ENCODE peak calls at places on chromosomes 1 and 21, in four cellular contexts. B, Z, A and O are unnamed samples.

GRCh38 chr1:219733511-219733910 is 120.6 kb upstream of the ZC3H11B start:
- DNase-seq in Z (no peak), B (no peak), A (no peak), O (no peak)

GRCh38 chr1:202011994-202012393 is 1.6 kb downstream of the ELF3 start:
- DNase-seq in B (no peak), A (no peak), Z (peak; percentile 40), O (no peak)

GRCh38 chr1:41503507-41504125 is 19.1 kb upstream of the EDN2 start:
- DNase-seq in A (no peak), Z (no peak), B (no peak), O (no peak)

GRCh38 chr1:30650038-30650958 is 73.1 kb downstream of the MATN1 start:
- DNase-seq in Z (no peak), B (no peak), A (no peak), O (no peak)

GRCh38 chr1:234598974-234599616 is 10.9 kb downstream of the IRF2BP2 start:
- DNase-seq in Z (no peak), B (no peak), A (no peak), O (no peak)

GRCh38 chr1:168116327-168116799 is 20.4 kb downstream of the GPR161 start:
- DNase-seq in Z (peak; percentile 80), B (no peak), A (no peak), O (no peak)

GRCh38 chr1:30623431-30623830 is 100.0 kb downstream of the MATN1 start:
- DNase-seq in Z (no peak), A (no peak), B (no peak), O (no peak)

GRCh38 chr1:31264790-31265386 is 25.2 kb upstream of the NKAIN1 start:
- DNase-seq in A (no peak), B (no peak), Z (no peak), O (no peak)

GRCh38 chr1:193234523-193234922 is 48.1 kb upstream of the B3GALT2 start:
- DNase-seq in Z (no peak), A (no peak), B (no peak), O (no peak)

GRCh38 chr1:164806531-164806930 is 247.5 kb downstream of the PBX1 start:
- DNase-seq in B (no peak), A (no peak), Z (no peak), O (no peak)

GRCh38 chr1:88150330-88150729 is 533.7 kb upstream of the PKN2 start:
- DNase-seq in Z (no peak), B (no peak), A (no peak), O (no peak)

GRCh38 chr1:112877741-112878140 is 78.3 kb downstream of the SLC16A1 start:
- DNase-seq in B (no peak), Z (no peak), A (no peak), O (no peak)

GRCh38 chr1:92411511-92411910 is 75.2 kb downstream of the GFI1 start:
- DNase-seq in A (no peak), Z (peak; percentile 55), B (peak; percentile 48), O (no peak)

GRCh38 chr1:223473576-223474344 is 80.5 kb downstream of the CCDC185 start:
- DNase-seq in B (no peak), Z (no peak), A (no peak), O (no peak)

GRCh38 chr1:202283991-202284390 is 57.7 kb downstream of the UBE2T start:
- DNase-seq in B (peak; percentile 39), A (no peak), Z (no peak), O (no peak)

GRCh38 chr1:147273409-147274307 is 31.2 kb downstream of the CHD1L start:
- DNase-seq in Z (peak; percentile 26), A (no peak), B (peak; percentile 93), O (peak; percentile 28)

GRCh38 chr1:176693697-176694329 is 230.8 kb downstream of the PAPPA2 start:
- DNase-seq in Z (no peak), B (peak; percentile 67), A (no peak), O (no peak)

GRCh38 chr21:29827236-29827635 is 112.6 kb downstream of the GRIK1 start:
- DNase-seq in Z (no peak), A (no peak), B (peak; percentile 28), O (no peak)

GRCh38 chr21:23452384-23453083 is 2154.7 kb downstream of the MRPL39 start:
- DNase-seq in Z (no peak), B (no peak), A (no peak), O (peak; percentile 1)

GRCh38 chr1:53259932-53260331 is 21.6 kb upstream of the MAGOH start:
- DNase-seq in Z (no peak), A (no peak), B (no peak), O (no peak)

GRCh38 chr1:41560496-41560895 is 76.0 kb upstream of the EDN2 start:
- DNase-seq in A (no peak), Z (no peak), B (no peak), O (no peak)

GRCh38 chr1:59364012-59364411 is 67.1 kb downstream of the FGGY start:
- DNase-seq in Z (no peak), B (no peak), A (no peak), O (no peak)

GRCh38 chr1:53548031-53548491 is 88.9 kb downstream of the DMRTB1 start:
- DNase-seq in B (no peak), A (no peak), Z (no peak), O (no peak)

GRCh38 chr1:22749919-22750670 is 39.5 kb downstream of the EPHB2 start:
- DNase-seq in B (peak; percentile 92), A (no peak), Z (peak; percentile 61), O (no peak)

GRCh38 chr1:39305555-39305954 is 101.1 kb downstream of the MACF1 start:
- DNase-seq in A (no peak), Z (no peak), B (no peak), O (no peak)

GRCh38 chr1:156019946-156020292 is 832 bp downstream of the SSR2 start:
- DNase-seq in Z (no peak), B (no peak), A (no peak), O (no peak)

GRCh38 chr1:203043830-203044545 is 17.7 kb downstream of the PPFIA4 start:
- DNase-seq in Z (no peak), A (no peak), B (no peak), O (no peak)